ENCODE peak calls at places on chromosomes 6 and 20, in five cellular contexts. G is cardiac muscle cell, H is fibroblast of mammary gland, W is esophagus squamous epithelium, S is stomach. D is an unnamed sample.
A peak's percentile ranks its signal among the peaks of the same experiment; 100 is the strongest.

GRCh38 chr6:85468326-85468725 is 18.4 kb downstream of the NT5E start:
- DNase-seq in G (no peak), H (peak; percentile 60), W (no peak), S (no peak), D (no peak)

GRCh38 chr6:117615981-117616961 is 14.0 kb upstream of the GOPC start:
- DNase-seq in G (no peak), H (no peak), W (no peak), S (no peak), D (peak; percentile 85)

GRCh38 chr6:93088675-93089575 is 330.4 kb downstream of the EPHA7 start:
- DNase-seq in G (no peak), H (no peak), W (no peak), S (no peak), D (peak; percentile 3)

GRCh38 chr6:149212892-149213786 is 104.4 kb upstream of the TAB2 start:
- DNase-seq in G (no peak), H (no peak), W (no peak), S (no peak), D (no peak)

GRCh38 chr6:159312204-159312603 is 143.0 kb downstream of the FNDC1 start:
- DNase-seq in G (no peak), H (no peak), W (no peak), S (no peak), D (no peak)

GRCh38 chr20:20593447-20594170 is 118.8 kb downstream of the RALGAPA2 start:
- DNase-seq in G (peak; percentile 55), H (peak; percentile 67), W (no peak), S (no peak), D (peak; percentile 60)

GRCh38 chr6:84035484-84035883 is 1.9 kb downstream of the MRAP2 start:
- DNase-seq in G (no peak), H (no peak), W (no peak), S (no peak), D (no peak)

GRCh38 chr20:62137092-62137384 is 6.2 kb downstream of the PSMA7 start:
- DNase-seq in G (no peak), H (no peak), W (no peak), S (no peak), D (no peak)

GRCh38 chr6:29676981-29677601 is 3.9 kb downstream of the ZFP57 start:
- DNase-seq in G (peak; percentile 65), H (no peak), W (no peak), S (no peak), D (peak; percentile 2)

GRCh38 chr20:32241807-32242206 is 34.1 kb downstream of the POFUT1 start:
- DNase-seq in G (no peak), H (no peak), W (no peak), S (no peak), D (no peak)

GRCh38 chr6:39669117-39669690 is 56.0 kb downstream of the KIF6 start:
- DNase-seq in G (no peak), H (no peak), W (no peak), S (no peak), D (peak; percentile 71)

GRCh38 chr6:137775720-137776119 is 91.3 kb upstream of the TNFAIP3 start:
- DNase-seq in G (no peak), H (no peak), W (no peak), S (no peak), D (no peak)

GRCh38 chr6:144757730-144758129 is 472.6 kb downstream of the UTRN start:
- DNase-seq in G (no peak), H (no peak), W (no peak), S (no peak), D (no peak)

GRCh38 chr20:53582574-53583351 is 10.9 kb downstream of the ZNF217 start:
- DNase-seq in G (no peak), H (peak; percentile 98), W (no peak), S (peak; percentile 26), D (peak; percentile 87)

GRCh38 chr6:44049989-44050871 is 77.0 kb downstream of the MRPL14 start:
- DNase-seq in G (no peak), H (peak; percentile 76), W (no peak), S (no peak), D (peak; percentile 84)

GRCh38 chr6:160355001-160355400 is 6.8 kb downstream of the SLC22A3 start:
- DNase-seq in G (no peak), H (peak; percentile 74), W (no peak), S (no peak), D (peak; percentile 19)

GRCh38 chr6:56222509-56222908 is 24.9 kb downstream of the COL21A1 start:
- DNase-seq in G (no peak), H (peak; percentile 90), W (no peak), S (no peak), D (peak; percentile 58)

GRCh38 chr20:45888681-45889080 is 1.3 kb upstream of the SPATA25 start:
- DNase-seq in G (no peak), H (no peak), W (no peak), S (no peak), D (no peak)

GRCh38 chr6:132931313-132931712 is 116.9 kb downstream of the RPS12 start:
- DNase-seq in G (no peak), H (no peak), W (no peak), S (no peak), D (no peak)
- H3K4me3 ChIP-seq in G (no peak overlapping the region), H (no peak overlapping the region), W (no peak overlapping the region), S (no peak overlapping the region), D (no peak overlapping the region)

GRCh38 chr6:71383476-71383875 is 94.9 kb downstream of the OGFRL1 start:
- DNase-seq in G (no peak), H (no peak), W (no peak), S (no peak), D (no peak)
- TF ChIP-seq CTCF in G (no peak), H (no peak), W (no peak), S (no peak), D (no peak)

GRCh38 chr6:86937219-86938079 is at the start of gene HTR1E:
- DNase-seq in G (peak; percentile 81), H (peak; percentile 17), W (no peak), S (peak; percentile 79), D (peak; percentile 23)

GRCh38 chr6:86934365-86934764 is 3.0 kb upstream of the HTR1E start:
- DNase-seq in G (no peak), H (no peak), W (no peak), S (no peak), D (no peak)

GRCh38 chr6:86938814-86939213 is 1.5 kb downstream of the HTR1E start:
- DNase-seq in G (no peak), H (no peak), W (no peak), S (no peak), D (no peak)

DNA sequence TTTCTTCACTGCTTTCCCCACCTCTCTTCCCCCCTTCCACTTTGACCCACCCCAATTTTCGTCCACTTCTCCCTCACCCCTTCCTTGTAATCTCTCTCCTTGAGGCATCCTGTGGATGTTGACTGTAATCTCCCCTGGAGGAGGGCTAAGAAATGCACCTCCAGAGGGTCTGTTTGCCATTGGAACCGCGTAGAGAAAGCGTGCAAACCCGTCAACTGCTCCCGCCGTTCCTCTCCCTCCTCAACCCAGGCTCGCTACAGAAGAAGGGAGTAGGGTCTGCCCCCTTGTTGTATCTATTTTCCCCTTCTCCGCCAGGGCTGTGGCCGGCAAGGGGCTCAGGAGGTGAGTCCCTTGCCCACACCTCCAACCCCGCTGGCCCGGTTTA is 502 bp upstream of the HTR1E start:
- DNase-seq in G (no peak), H (no peak), W (no peak), S (no peak), D (no peak)
- H3K4me3 ChIP-seq in G (peak overlapping the region; percentile 41), H (no peak overlapping the region), W (peak overlapping the region; percentile 53), S (peak overlapping the region; percentile 49), D (no peak overlapping the region)

DNA sequence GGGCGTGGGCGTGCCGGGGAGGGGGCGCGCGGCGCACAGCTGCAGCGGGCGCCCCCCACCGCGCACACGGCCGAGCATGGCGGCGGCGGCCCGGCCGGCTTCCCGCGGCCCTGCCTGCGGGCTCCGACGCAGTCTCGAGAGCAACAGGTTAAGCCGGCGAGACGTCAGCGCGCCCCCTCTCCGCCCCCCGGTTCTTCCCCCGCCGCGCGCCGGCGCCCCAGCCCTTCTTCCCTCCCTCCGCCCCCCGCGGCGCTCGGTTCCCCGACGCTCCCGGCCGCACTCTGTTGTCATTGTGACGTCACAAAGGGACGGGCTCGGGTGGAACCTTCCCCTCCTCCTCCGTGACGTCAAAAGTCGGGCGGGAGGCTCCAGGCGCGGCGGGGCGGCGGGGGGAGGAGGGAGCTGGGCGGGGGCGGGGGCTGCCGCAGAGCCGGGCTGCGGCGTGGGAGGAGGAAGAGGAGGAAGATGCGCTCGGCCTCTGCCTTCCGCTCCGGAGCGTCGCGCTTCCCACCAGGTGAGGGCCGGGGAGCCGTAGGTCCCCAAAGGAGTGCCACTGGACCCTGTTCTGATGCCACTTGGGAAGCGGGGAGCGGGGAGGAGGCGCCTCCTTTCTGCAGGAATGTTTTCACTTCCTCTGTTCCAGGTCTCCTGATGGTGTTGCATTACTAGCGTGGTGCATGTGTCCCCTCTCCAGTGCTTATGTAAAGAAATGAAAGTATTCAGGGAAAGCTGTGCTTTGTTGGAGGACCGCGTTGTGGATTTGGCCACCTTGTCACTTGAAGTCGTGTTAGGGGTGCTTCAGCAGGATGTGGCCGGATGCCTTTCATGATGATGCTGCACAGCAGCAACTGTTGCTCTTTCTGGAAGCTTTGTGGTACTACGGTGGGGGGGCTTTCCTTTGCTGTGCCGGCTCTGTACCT is 2.8 kb downstream of the JARID2 start:
- DNase-seq in G (peak; percentile 93), H (peak; percentile 96), W (peak; percentile 75), S (peak; percentile 97), D (peak; percentile 97)
- TF ChIP-seq CTCF in G (peak; percentile 31), H (peak; percentile 24), W (peak; percentile 25), S (no peak), D (peak; percentile 32)

DNA sequence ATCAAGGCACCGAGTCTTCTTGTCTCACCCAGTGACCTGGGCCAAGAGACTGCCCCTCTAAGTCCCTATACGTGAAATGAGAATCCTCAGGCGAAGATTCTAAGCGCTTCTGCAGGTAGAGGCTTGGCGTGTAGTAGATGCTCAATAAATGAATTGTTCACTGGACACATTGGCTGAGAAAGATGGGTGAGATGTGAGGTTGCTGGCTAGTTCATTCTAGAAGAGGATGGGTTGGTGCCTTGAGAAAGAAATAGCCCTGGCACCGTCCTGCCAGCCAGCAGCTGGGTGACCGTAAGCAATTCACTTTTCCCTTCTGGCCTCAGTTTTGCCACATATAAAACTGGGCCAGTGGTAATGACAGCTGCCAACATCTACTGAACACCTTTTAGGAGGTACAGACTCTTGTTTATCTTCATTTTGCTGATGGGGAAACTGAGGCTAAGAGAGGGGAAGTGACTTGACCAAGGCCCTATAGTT is 1.4 kb downstream of the SRC start:
- DNase-seq in G (no peak), H (no peak), W (no peak), S (no peak), D (no peak)
- H3K4me3 ChIP-seq in G (no peak overlapping the region), H (peak overlapping the region; percentile 55), W (peak overlapping the region; percentile 90), S (peak overlapping the region; percentile 75), D (peak overlapping the region; percentile 54)

GRCh38 chr6:47075168-47075567 is 33.0 kb upstream of the ADGRF1 start:
- DNase-seq in G (no peak), H (no peak), W (no peak), S (no peak), D (no peak)

GRCh38 chr6:47075741-47076421 is 33.7 kb upstream of the ADGRF1 start:
- DNase-seq in G (no peak), H (no peak), W (no peak), S (no peak), D (peak; percentile 45)

GRCh38 chr6:47071681-47072080 is 29.5 kb upstream of the ADGRF1 start:
- DNase-seq in G (no peak), H (no peak), W (no peak), S (no peak), D (no peak)

GRCh38 chr6:47072667-47073066 is 30.5 kb upstream of the ADGRF1 start:
- DNase-seq in G (peak; percentile 33), H (no peak), W (no peak), S (no peak), D (no peak)

GRCh38 chr6:47073125-47074110 is 31.3 kb upstream of the ADGRF1 start:
- DNase-seq in G (no peak), H (no peak), W (no peak), S (no peak), D (no peak)
- TF ChIP-seq CTCF in G (peak; percentile 38), H (peak; percentile 33), W (peak; percentile 39), S (no peak), D (peak; percentile 29)

GRCh38 chr20:48489046-48489463 is 338.7 kb downstream of the PREX1 start:
- DNase-seq in G (no peak), H (no peak), W (no peak), S (no peak), D (no peak)
- H3K4me3 ChIP-seq in G (no peak overlapping the region), H (no peak overlapping the region), W (no peak overlapping the region), S (no peak overlapping the region), D (no peak overlapping the region)